ENCODE peak calls at places on chromosomes 2 and 18, in eight cellular contexts. One of them, this sample, is unnamed.

GRCh38 chr2:145687445-145688104 is 1167.7 kb upstream of the ZEB2 start:
- DNase-seq in AML-193: no peak
- DNase-seq in AG08395: no peak
- DNase-seq in EH: peak
- DNase-seq in fibroblast of pulmonary artery: peak
- DNase-seq in A549: no peak
- DNase-seq in nephron progenitor cell: no peak
- DNase-seq in KBM-7: peak
- DNase-seq in this sample: no peak

GRCh38 chr2:61443342-61444041 is 27.4 kb downstream of the USP34 start:
- DNase-seq in AML-193: no peak
- DNase-seq in AG08395: no peak
- DNase-seq in EH: no peak
- DNase-seq in fibroblast of pulmonary artery: no peak
- DNase-seq in A549: peak
- DNase-seq in nephron progenitor cell: no peak
- DNase-seq in KBM-7: no peak
- DNase-seq in this sample: no peak

GRCh38 chr2:8219631-8220393 is 462.0 kb upstream of the ID2 start:
- DNase-seq in AML-193: no peak
- DNase-seq in AG08395: no peak
- DNase-seq in EH: no peak
- DNase-seq in fibroblast of pulmonary artery: no peak
- DNase-seq in A549: no peak
- DNase-seq in nephron progenitor cell: no peak
- DNase-seq in KBM-7: no peak
- DNase-seq in this sample: peak

GRCh38 chr2:25342372-25343186 is 854 bp upstream of the DNMT3A start:
- DNase-seq in AML-193: peak
- DNase-seq in AG08395: peak
- DNase-seq in EH: peak
- DNase-seq in fibroblast of pulmonary artery: peak
- DNase-seq in A549: peak
- DNase-seq in nephron progenitor cell: peak
- DNase-seq in KBM-7: peak
- DNase-seq in this sample: peak

GRCh38 chr18:65523461-65523860 is 227.4 kb upstream of the CDH7 start:
- DNase-seq in AML-193: no peak
- DNase-seq in AG08395: no peak
- DNase-seq in EH: no peak
- DNase-seq in fibroblast of pulmonary artery: no peak
- DNase-seq in A549: no peak
- DNase-seq in nephron progenitor cell: no peak
- DNase-seq in KBM-7: no peak
- DNase-seq in this sample: no peak

GRCh38 chr18:31946305-31947046 is 3.5 kb upstream of the TRAPPC8 start:
- DNase-seq in AML-193: no peak
- DNase-seq in AG08395: no peak
- DNase-seq in EH: no peak
- DNase-seq in fibroblast of pulmonary artery: no peak
- DNase-seq in A549: no peak
- DNase-seq in nephron progenitor cell: no peak
- DNase-seq in KBM-7: no peak
- DNase-seq in this sample: no peak

GRCh38 chr2:96987264-96987909 is 1.0 kb upstream of the FAM178B start:
- DNase-seq in AML-193: no peak
- DNase-seq in AG08395: no peak
- DNase-seq in EH: no peak
- DNase-seq in fibroblast of pulmonary artery: no peak
- DNase-seq in A549: no peak
- DNase-seq in nephron progenitor cell: no peak
- DNase-seq in KBM-7: no peak
- DNase-seq in this sample: no peak

GRCh38 chr18:9751371-9752031 is 43.4 kb downstream of the RAB31 start:
- DNase-seq in AML-193: no peak
- DNase-seq in AG08395: no peak
- DNase-seq in EH: no peak
- DNase-seq in fibroblast of pulmonary artery: no peak
- DNase-seq in A549: no peak
- DNase-seq in nephron progenitor cell: no peak
- DNase-seq in KBM-7: no peak
- DNase-seq in this sample: no peak

GRCh38 chr2:197453914-197454398 is 604 bp downstream of the COQ10B start:
- DNase-seq in AML-193: peak
- DNase-seq in AG08395: peak
- DNase-seq in EH: peak
- DNase-seq in fibroblast of pulmonary artery: peak
- DNase-seq in A549: no peak
- DNase-seq in nephron progenitor cell: no peak
- DNase-seq in KBM-7: peak
- DNase-seq in this sample: no peak